ENCODE peak calls at places on chromosomes 12 and 14, in ten cellular contexts. One of them, this sample, is unnamed.

GRCh38 chr14:74512431-74512830 is 18.9 kb downstream of the ISCA2 start:
- DNase-seq in heart left ventricle: no peak
- DNase-seq in M059J: no peak
- DNase-seq in Right ventricle myocardium inferior: no peak
- DNase-seq in stimulated activated CD8-positive, alpha-beta memory T cell treated with anti-CD3 and anti-CD28 coated beads, Interleukin-2, amount 100 ng/mL, for 48 hours: no peak
- DNase-seq in fibroblast of gingiva: no peak
- DNase-seq in NCI-H2081: no peak
- DNase-seq in endothelial cell: no peak
- DNase-seq in AG04450: no peak
- DNase-seq in foreskin fibroblast: no peak
- DNase-seq in this sample: no peak

GRCh38 chr14:88935083-88935482 is 110.6 kb downstream of the TTC8 start:
- DNase-seq in stimulated activated CD8-positive, alpha-beta memory T cell treated with anti-CD3 and anti-CD28 coated beads, Interleukin-2, amount 100 ng/mL, for 48 hours: no peak
- DNase-seq in Right ventricle myocardium inferior: no peak
- DNase-seq in heart left ventricle: no peak
- DNase-seq in endothelial cell: no peak
- DNase-seq in M059J: no peak
- DNase-seq in foreskin fibroblast: no peak
- DNase-seq in AG04450: no peak
- DNase-seq in fibroblast of gingiva: no peak
- DNase-seq in NCI-H2081: no peak
- DNase-seq in this sample: no peak

GRCh38 chr12:85322715-85323114 is 42.7 kb downstream of the ALX1 start:
- DNase-seq in NCI-H2081: no peak
- DNase-seq in endothelial cell: no peak
- DNase-seq in foreskin fibroblast: no peak
- DNase-seq in heart left ventricle: no peak
- DNase-seq in Right ventricle myocardium inferior: no peak
- DNase-seq in M059J: no peak
- DNase-seq in stimulated activated CD8-positive, alpha-beta memory T cell treated with anti-CD3 and anti-CD28 coated beads, Interleukin-2, amount 100 ng/mL, for 48 hours: no peak
- DNase-seq in AG04450: no peak
- DNase-seq in fibroblast of gingiva: peak
- DNase-seq in this sample: no peak

GRCh38 chr12:52151859-52152783 is 39.7 kb downstream of the KRT80 start:
- DNase-seq in AG04450: no peak
- DNase-seq in stimulated activated CD8-positive, alpha-beta memory T cell treated with anti-CD3 and anti-CD28 coated beads, Interleukin-2, amount 100 ng/mL, for 48 hours: peak
- DNase-seq in M059J: peak
- DNase-seq in Right ventricle myocardium inferior: peak
- DNase-seq in heart left ventricle: peak
- DNase-seq in fibroblast of gingiva: peak
- DNase-seq in NCI-H2081: peak
- DNase-seq in foreskin fibroblast: peak
- DNase-seq in endothelial cell: peak
- DNase-seq in this sample: peak

GRCh38 chr12:90091809-90092208 is 383.2 kb upstream of the ATP2B1 start:
- DNase-seq in endothelial cell: no peak
- DNase-seq in NCI-H2081: no peak
- DNase-seq in fibroblast of gingiva: no peak
- DNase-seq in AG04450: no peak
- DNase-seq in foreskin fibroblast: no peak
- DNase-seq in Right ventricle myocardium inferior: no peak
- DNase-seq in heart left ventricle: no peak
- DNase-seq in stimulated activated CD8-positive, alpha-beta memory T cell treated with anti-CD3 and anti-CD28 coated beads, Interleukin-2, amount 100 ng/mL, for 48 hours: no peak
- DNase-seq in M059J: no peak
- DNase-seq in this sample: no peak

GRCh38 chr12:49764126-49764525 is 22.8 kb downstream of the TMBIM6 start:
- DNase-seq in stimulated activated CD8-positive, alpha-beta memory T cell treated with anti-CD3 and anti-CD28 coated beads, Interleukin-2, amount 100 ng/mL, for 48 hours: no peak
- DNase-seq in endothelial cell: no peak
- DNase-seq in heart left ventricle: no peak
- DNase-seq in foreskin fibroblast: no peak
- DNase-seq in AG04450: no peak
- DNase-seq in M059J: no peak
- DNase-seq in Right ventricle myocardium inferior: no peak
- DNase-seq in fibroblast of gingiva: no peak
- DNase-seq in NCI-H2081: no peak
- DNase-seq in this sample: no peak

GRCh38 chr14:83300454-83301064 is 1766.9 kb upstream of the SEL1L start:
- DNase-seq in stimulated activated CD8-positive, alpha-beta memory T cell treated with anti-CD3 and anti-CD28 coated beads, Interleukin-2, amount 100 ng/mL, for 48 hours: no peak
- DNase-seq in foreskin fibroblast: no peak
- DNase-seq in endothelial cell: no peak
- DNase-seq in AG04450: no peak
- DNase-seq in NCI-H2081: peak
- DNase-seq in fibroblast of gingiva: peak
- DNase-seq in heart left ventricle: no peak
- DNase-seq in Right ventricle myocardium inferior: no peak
- DNase-seq in M059J: no peak
- DNase-seq in this sample: peak

GRCh38 chr14:94227029-94227428 is 52.9 kb downstream of the PPP4R4 start:
- DNase-seq in foreskin fibroblast: peak
- DNase-seq in stimulated activated CD8-positive, alpha-beta memory T cell treated with anti-CD3 and anti-CD28 coated beads, Interleukin-2, amount 100 ng/mL, for 48 hours: no peak
- DNase-seq in AG04450: peak
- DNase-seq in NCI-H2081: no peak
- DNase-seq in heart left ventricle: no peak
- DNase-seq in M059J: no peak
- DNase-seq in fibroblast of gingiva: peak
- DNase-seq in Right ventricle myocardium inferior: no peak
- DNase-seq in endothelial cell: no peak
- DNase-seq in this sample: no peak

GRCh38 chr12:51070004-51070403 is 13.4 kb downstream of the CSRNP2 start:
- DNase-seq in foreskin fibroblast: no peak
- DNase-seq in NCI-H2081: no peak
- DNase-seq in AG04450: no peak
- DNase-seq in endothelial cell: no peak
- DNase-seq in fibroblast of gingiva: peak
- DNase-seq in Right ventricle myocardium inferior: no peak
- DNase-seq in stimulated activated CD8-positive, alpha-beta memory T cell treated with anti-CD3 and anti-CD28 coated beads, Interleukin-2, amount 100 ng/mL, for 48 hours: no peak
- DNase-seq in M059J: no peak
- DNase-seq in heart left ventricle: no peak
- DNase-seq in this sample: no peak

GRCh38 chr14:90381999-90382451 is 14.8 kb upstream of the CALM1 start:
- DNase-seq in NCI-H2081: peak
- DNase-seq in foreskin fibroblast: no peak
- DNase-seq in stimulated activated CD8-positive, alpha-beta memory T cell treated with anti-CD3 and anti-CD28 coated beads, Interleukin-2, amount 100 ng/mL, for 48 hours: no peak
- DNase-seq in M059J: peak
- DNase-seq in Right ventricle myocardium inferior: peak
- DNase-seq in AG04450: no peak
- DNase-seq in endothelial cell: peak
- DNase-seq in fibroblast of gingiva: no peak
- DNase-seq in heart left ventricle: peak
- DNase-seq in this sample: peak

GRCh38 chr12:45893240-45893639 is 97.1 kb downstream of the SCAF11 start:
- DNase-seq in NCI-H2081: no peak
- DNase-seq in endothelial cell: no peak
- DNase-seq in M059J: no peak
- DNase-seq in fibroblast of gingiva: no peak
- DNase-seq in foreskin fibroblast: no peak
- DNase-seq in AG04450: no peak
- DNase-seq in Right ventricle myocardium inferior: no peak
- DNase-seq in heart left ventricle: no peak
- DNase-seq in stimulated activated CD8-positive, alpha-beta memory T cell treated with anti-CD3 and anti-CD28 coated beads, Interleukin-2, amount 100 ng/mL, for 48 hours: no peak
- DNase-seq in this sample: no peak

GRCh38 chr12:11823043-11823442 is 173.6 kb downstream of the ETV6 start:
- DNase-seq in M059J: peak
- DNase-seq in Right ventricle myocardium inferior: no peak
- DNase-seq in heart left ventricle: no peak
- DNase-seq in endothelial cell: no peak
- DNase-seq in stimulated activated CD8-positive, alpha-beta memory T cell treated with anti-CD3 and anti-CD28 coated beads, Interleukin-2, amount 100 ng/mL, for 48 hours: no peak
- DNase-seq in foreskin fibroblast: peak
- DNase-seq in fibroblast of gingiva: peak
- DNase-seq in NCI-H2081: no peak
- DNase-seq in AG04450: peak
- DNase-seq in this sample: no peak

GRCh38 chr14:93953263-93953662 is 23.1 kb downstream of the ASB2 start:
- DNase-seq in stimulated activated CD8-positive, alpha-beta memory T cell treated with anti-CD3 and anti-CD28 coated beads, Interleukin-2, amount 100 ng/mL, for 48 hours: no peak
- DNase-seq in NCI-H2081: no peak
- DNase-seq in fibroblast of gingiva: no peak
- DNase-seq in endothelial cell: no peak
- DNase-seq in heart left ventricle: no peak
- DNase-seq in M059J: no peak
- DNase-seq in AG04450: no peak
- DNase-seq in foreskin fibroblast: no peak
- DNase-seq in Right ventricle myocardium inferior: no peak
- DNase-seq in this sample: peak

GRCh38 chr14:96754162-96754844 is 42.9 kb upstream of the VRK1 start:
- DNase-seq in endothelial cell: no peak
- DNase-seq in M059J: peak
- DNase-seq in foreskin fibroblast: no peak
- DNase-seq in fibroblast of gingiva: no peak
- DNase-seq in Right ventricle myocardium inferior: no peak
- DNase-seq in stimulated activated CD8-positive, alpha-beta memory T cell treated with anti-CD3 and anti-CD28 coated beads, Interleukin-2, amount 100 ng/mL, for 48 hours: no peak
- DNase-seq in NCI-H2081: no peak
- DNase-seq in AG04450: no peak
- DNase-seq in heart left ventricle: no peak
- DNase-seq in this sample: no peak

GRCh38 chr14:56119221-56119967 is 1.2 kb downstream of the PELI2 start:
- DNase-seq in Right ventricle myocardium inferior: peak
- DNase-seq in AG04450: no peak
- DNase-seq in heart left ventricle: peak
- DNase-seq in stimulated activated CD8-positive, alpha-beta memory T cell treated with anti-CD3 and anti-CD28 coated beads, Interleukin-2, amount 100 ng/mL, for 48 hours: peak
- DNase-seq in M059J: peak
- DNase-seq in NCI-H2081: peak
- DNase-seq in foreskin fibroblast: no peak
- DNase-seq in endothelial cell: peak
- DNase-seq in fibroblast of gingiva: peak
- DNase-seq in this sample: peak

GRCh38 chr12:124613151-124613585 is 45.8 kb upstream of the NCOR2 start:
- DNase-seq in foreskin fibroblast: peak
- DNase-seq in endothelial cell: no peak
- DNase-seq in M059J: peak
- DNase-seq in NCI-H2081: peak
- DNase-seq in Right ventricle myocardium inferior: no peak
- DNase-seq in heart left ventricle: no peak
- DNase-seq in stimulated activated CD8-positive, alpha-beta memory T cell treated with anti-CD3 and anti-CD28 coated beads, Interleukin-2, amount 100 ng/mL, for 48 hours: no peak
- DNase-seq in AG04450: no peak
- DNase-seq in fibroblast of gingiva: peak
- DNase-seq in this sample: no peak

GRCh38 chr14:61925043-61925442 is 162.8 kb downstream of the SNAPC1 start:
- DNase-seq in fibroblast of gingiva: no peak
- DNase-seq in AG04450: no peak
- DNase-seq in stimulated activated CD8-positive, alpha-beta memory T cell treated with anti-CD3 and anti-CD28 coated beads, Interleukin-2, amount 100 ng/mL, for 48 hours: no peak
- DNase-seq in heart left ventricle: no peak
- DNase-seq in foreskin fibroblast: no peak
- DNase-seq in endothelial cell: peak
- DNase-seq in Right ventricle myocardium inferior: no peak
- DNase-seq in NCI-H2081: peak
- DNase-seq in M059J: peak
- DNase-seq in this sample: peak

GRCh38 chr12:10361084-10361483 is 28.8 kb downstream of the KLRK1 start:
- DNase-seq in fibroblast of gingiva: no peak
- DNase-seq in foreskin fibroblast: no peak
- DNase-seq in heart left ventricle: no peak
- DNase-seq in stimulated activated CD8-positive, alpha-beta memory T cell treated with anti-CD3 and anti-CD28 coated beads, Interleukin-2, amount 100 ng/mL, for 48 hours: no peak
- DNase-seq in NCI-H2081: peak
- DNase-seq in Right ventricle myocardium inferior: no peak
- DNase-seq in AG04450: no peak
- DNase-seq in M059J: no peak
- DNase-seq in endothelial cell: no peak
- DNase-seq in this sample: peak

GRCh38 chr12:23767834-23768233 is 181.6 kb downstream of the SOX5 start:
- DNase-seq in Right ventricle myocardium inferior: no peak
- DNase-seq in fibroblast of gingiva: no peak
- DNase-seq in M059J: peak
- DNase-seq in stimulated activated CD8-positive, alpha-beta memory T cell treated with anti-CD3 and anti-CD28 coated beads, Interleukin-2, amount 100 ng/mL, for 48 hours: no peak
- DNase-seq in endothelial cell: no peak
- DNase-seq in foreskin fibroblast: no peak
- DNase-seq in AG04450: no peak
- DNase-seq in heart left ventricle: no peak
- DNase-seq in NCI-H2081: no peak
- DNase-seq in this sample: no peak

GRCh38 chr12:116881867-116882507 is 746 bp upstream of the HRK start:
- DNase-seq in stimulated activated CD8-positive, alpha-beta memory T cell treated with anti-CD3 and anti-CD28 coated beads, Interleukin-2, amount 100 ng/mL, for 48 hours: no peak
- DNase-seq in NCI-H2081: no peak
- DNase-seq in AG04450: no peak
- DNase-seq in Right ventricle myocardium inferior: no peak
- DNase-seq in heart left ventricle: no peak
- DNase-seq in M059J: no peak
- DNase-seq in endothelial cell: no peak
- DNase-seq in fibroblast of gingiva: no peak
- DNase-seq in foreskin fibroblast: no peak
- DNase-seq in this sample: no peak

GRCh38 chr12:69738351-69739286 is at the start of gene RAB3IP:
- DNase-seq in M059J: peak
- DNase-seq in foreskin fibroblast: peak
- DNase-seq in endothelial cell: peak
- DNase-seq in heart left ventricle: peak
- DNase-seq in stimulated activated CD8-positive, alpha-beta memory T cell treated with anti-CD3 and anti-CD28 coated beads, Interleukin-2, amount 100 ng/mL, for 48 hours: peak
- DNase-seq in NCI-H2081: peak
- DNase-seq in Right ventricle myocardium inferior: peak
- DNase-seq in AG04450: peak
- DNase-seq in fibroblast of gingiva: peak
- DNase-seq in this sample: peak

GRCh38 chr12:27965966-27966365 is 6.6 kb downstream of the PTHLH start:
- DNase-seq in Right ventricle myocardium inferior: no peak
- DNase-seq in foreskin fibroblast: peak
- DNase-seq in M059J: peak
- DNase-seq in endothelial cell: no peak
- DNase-seq in heart left ventricle: no peak
- DNase-seq in AG04450: no peak
- DNase-seq in stimulated activated CD8-positive, alpha-beta memory T cell treated with anti-CD3 and anti-CD28 coated beads, Interleukin-2, amount 100 ng/mL, for 48 hours: no peak
- DNase-seq in fibroblast of gingiva: peak
- DNase-seq in NCI-H2081: no peak
- DNase-seq in this sample: no peak

GRCh38 chr14:23551266-23552028 is at the start of gene ZFHX2:
- DNase-seq in stimulated activated CD8-positive, alpha-beta memory T cell treated with anti-CD3 and anti-CD28 coated beads, Interleukin-2, amount 100 ng/mL, for 48 hours: peak
- DNase-seq in M059J: peak
- DNase-seq in NCI-H2081: peak
- DNase-seq in AG04450: no peak
- DNase-seq in endothelial cell: peak
- DNase-seq in fibroblast of gingiva: no peak
- DNase-seq in foreskin fibroblast: peak
- DNase-seq in heart left ventricle: peak
- DNase-seq in Right ventricle myocardium inferior: peak
- DNase-seq in this sample: peak

GRCh38 chr14:65334765-65335411 is 77.6 kb upstream of the FUT8 start:
- DNase-seq in NCI-H2081: no peak
- DNase-seq in stimulated activated CD8-positive, alpha-beta memory T cell treated with anti-CD3 and anti-CD28 coated beads, Interleukin-2, amount 100 ng/mL, for 48 hours: no peak
- DNase-seq in AG04450: no peak
- DNase-seq in M059J: peak
- DNase-seq in endothelial cell: no peak
- DNase-seq in heart left ventricle: no peak
- DNase-seq in foreskin fibroblast: no peak
- DNase-seq in Right ventricle myocardium inferior: no peak
- DNase-seq in fibroblast of gingiva: peak
- DNase-seq in this sample: no peak

GRCh38 chr14:67718265-67718664 is 16.6 kb downstream of the RDH12 start:
- DNase-seq in M059J: no peak
- DNase-seq in NCI-H2081: no peak
- DNase-seq in fibroblast of gingiva: no peak
- DNase-seq in AG04450: no peak
- DNase-seq in heart left ventricle: no peak
- DNase-seq in endothelial cell: no peak
- DNase-seq in stimulated activated CD8-positive, alpha-beta memory T cell treated with anti-CD3 and anti-CD28 coated beads, Interleukin-2, amount 100 ng/mL, for 48 hours: no peak
- DNase-seq in Right ventricle myocardium inferior: no peak
- DNase-seq in foreskin fibroblast: no peak
- DNase-seq in this sample: no peak

GRCh38 chr14:65225299-65226159 is 123.2 kb upstream of the MAX start:
- DNase-seq in fibroblast of gingiva: no peak
- DNase-seq in AG04450: no peak
- DNase-seq in NCI-H2081: no peak
- DNase-seq in M059J: no peak
- DNase-seq in heart left ventricle: no peak
- DNase-seq in stimulated activated CD8-positive, alpha-beta memory T cell treated with anti-CD3 and anti-CD28 coated beads, Interleukin-2, amount 100 ng/mL, for 48 hours: no peak
- DNase-seq in Right ventricle myocardium inferior: no peak
- DNase-seq in foreskin fibroblast: no peak
- DNase-seq in endothelial cell: no peak
- DNase-seq in this sample: no peak

GRCh38 chr12:110183386-110183785 is 59.2 kb downstream of the IFT81 start:
- DNase-seq in endothelial cell: no peak
- DNase-seq in AG04450: no peak
- DNase-seq in heart left ventricle: no peak
- DNase-seq in stimulated activated CD8-positive, alpha-beta memory T cell treated with anti-CD3 and anti-CD28 coated beads, Interleukin-2, amount 100 ng/mL, for 48 hours: no peak
- DNase-seq in Right ventricle myocardium inferior: no peak
- DNase-seq in M059J: no peak
- DNase-seq in foreskin fibroblast: no peak
- DNase-seq in fibroblast of gingiva: no peak
- DNase-seq in NCI-H2081: no peak
- DNase-seq in this sample: no peak

GRCh38 chr12:80218925-80219714 is 119.8 kb downstream of the OTOGL start:
- DNase-seq in foreskin fibroblast: no peak
- DNase-seq in NCI-H2081: no peak
- DNase-seq in stimulated activated CD8-positive, alpha-beta memory T cell treated with anti-CD3 and anti-CD28 coated beads, Interleukin-2, amount 100 ng/mL, for 48 hours: no peak
- DNase-seq in Right ventricle myocardium inferior: no peak
- DNase-seq in fibroblast of gingiva: no peak
- DNase-seq in AG04450: no peak
- DNase-seq in M059J: no peak
- DNase-seq in heart left ventricle: peak
- DNase-seq in endothelial cell: no peak
- DNase-seq in this sample: no peak

This sample was measured in NCI-H146.